ENCODE peak calls at places on chromosomes 5 and 9, in five cellular contexts. P, W, F, G and Q are unnamed samples.

GRCh38 chr9:132806723-132807421 is 71.2 kb downstream of the AK8 start:
- DNase-seq in W (no peak), G (no peak), P (no peak), F (no peak), Q (no peak)

GRCh38 chr5:139378101-139378825 is 4.8 kb downstream of the SLC23A1 start:
- DNase-seq in G (no peak), P (no peak), F (no peak), W (no peak), Q (no peak)

GRCh38 chr9:133347515-133347984 is 381 bp downstream of the MED22 start:
- DNase-seq in F (peak; percentile 22), W (peak; percentile 50), G (no peak), P (no peak), Q (no peak)

GRCh38 chr9:83138422-83139135 is 75.6 kb upstream of the RASEF start:
- DNase-seq in P (no peak), F (no peak), W (no peak), G (no peak), Q (no peak)

GRCh38 chr5:95843733-95844223 is 21.3 kb upstream of the GLRX start:
- DNase-seq in F (peak; percentile 59), P (no peak), W (peak; percentile 55), G (no peak), Q (no peak)

GRCh38 chr9:97563458-97564135 is 62.1 kb downstream of the TMOD1 start:
- DNase-seq in F (no peak), G (no peak), W (no peak), P (no peak), Q (no peak)

GRCh38 chr9:75995066-75995465 is 104.6 kb downstream of the PCSK5 start:
- DNase-seq in P (no peak), F (no peak), W (no peak), G (no peak), Q (no peak)

GRCh38 chr5:56649569-56649968 is 165.8 kb upstream of the MAP3K1 start:
- DNase-seq in F (no peak), P (peak; percentile 60), G (no peak), W (peak; percentile 14), Q (no peak)

GRCh38 chr9:76459691-76460635 is 981 bp downstream of the GCNT1 start:
- DNase-seq in G (no peak), F (no peak), P (no peak), W (peak; percentile 21), Q (peak; percentile 41)

GRCh38 chr9:70601000-70601929 is 186.8 kb upstream of the KLF9 start:
- DNase-seq in W (peak; percentile 98), G (peak; percentile 92), P (peak; percentile 97), F (peak; percentile 91), Q (peak; percentile 98)

GRCh38 chr5:176415240-176416122 is 858 bp downstream of the CLTB start:
- DNase-seq in P (no peak), G (peak; percentile 47), W (peak; percentile 64), F (no peak), Q (peak; percentile 37)

GRCh38 chr9:89994988-89995613 is 390.3 kb downstream of the GADD45G start:
- DNase-seq in P (no peak), F (peak; percentile 43), W (no peak), G (no peak), Q (peak; percentile 77)

GRCh38 chr5:111966290-111966689 is 209.3 kb upstream of the NREP start:
- DNase-seq in G (no peak), W (no peak), F (no peak), P (no peak), Q (no peak)

GRCh38 chr5:147690595-147690994 is 91.9 kb downstream of the JAKMIP2 start:
- DNase-seq in P (no peak), G (no peak), F (no peak), W (no peak), Q (no peak)

GRCh38 chr9:9942764-9943424 is 669.9 kb downstream of the PTPRD start:
- DNase-seq in G (peak; percentile 20), F (peak; percentile 45), P (no peak), W (peak; percentile 18), Q (peak; percentile 76)

GRCh38 chr9:120441446-120442279 is 138.3 kb downstream of the CDK5RAP2 start:
- DNase-seq in F (no peak), G (no peak), P (no peak), W (no peak), Q (no peak)

GRCh38 chr9:81687521-81688261 is 1.7 kb downstream of the TLE1 start:
- DNase-seq in W (peak; percentile 55), P (peak; percentile 67), F (peak; percentile 60), G (peak; percentile 30), Q (peak; percentile 66)

GRCh38 chr9:81686614-81687520 is 2.5 kb downstream of the TLE1 start:
- DNase-seq in G (peak; percentile 82), P (peak; percentile 88), F (peak; percentile 80), W (peak; percentile 78), Q (peak; percentile 93)

GRCh38 chr9:81683704-81684103 is 5.6 kb downstream of the TLE1 start:
- DNase-seq in P (no peak), W (no peak), F (no peak), G (no peak), Q (no peak)

GRCh38 chr9:81683214-81683613 is 6.1 kb downstream of the TLE1 start:
- DNase-seq in P (no peak), G (no peak), W (no peak), F (no peak), Q (no peak)

GRCh38 chr9:81685763-81686613 is 3.4 kb downstream of the TLE1 start:
- DNase-seq in W (no peak), P (no peak), F (no peak), G (no peak), Q (no peak)
- H3K4me3 ChIP-seq in W (peak overlapping the region; percentile 86), P (peak overlapping the region; percentile 68), F (peak overlapping the region; percentile 76), G (no peak overlapping the region), Q (peak overlapping the region; percentile 77)

GRCh38 chr9:98707158-98708102 is 1.3 kb downstream of the GABBR2 start:
- DNase-seq in F (no peak), P (peak; percentile 72), W (peak; percentile 18), G (no peak), Q (peak; percentile 80)
- H3K4me3 ChIP-seq in F (no peak overlapping the region), P (peak overlapping the region; percentile 58), W (peak overlapping the region; percentile 34), G (no peak overlapping the region), Q (no peak overlapping the region)

GRCh38 chr9:37935106-37935505 is 31.2 kb upstream of the SLC25A51 start:
- DNase-seq in G (no peak), P (peak; percentile 51), F (no peak), W (no peak), Q (no peak)
- H3K4me3 ChIP-seq in G (no peak overlapping the region), P (no peak overlapping the region), F (no peak overlapping the region), W (no peak overlapping the region), Q (no peak overlapping the region)

GRCh38 chr5:110705349-110705748 is 21.1 kb downstream of the TMEM232 start:
- DNase-seq in P (no peak), G (no peak), W (no peak), F (no peak), Q (no peak)
- H3K4me3 ChIP-seq in P (no peak overlapping the region), G (no peak overlapping the region), W (no peak overlapping the region), F (no peak overlapping the region), Q (no peak overlapping the region)

GRCh38 chr9:93171261-93171660 is 12.7 kb upstream of the WNK2 start:
- DNase-seq in F (no peak), P (peak; percentile 12), G (no peak), W (no peak), Q (no peak)

GRCh38 chr9:93170571-93170970 is 13.4 kb upstream of the WNK2 start:
- DNase-seq in P (peak; percentile 11), G (no peak), W (no peak), F (no peak), Q (no peak)

GRCh38 chr9:93172646-93173364 is 11.1 kb upstream of the WNK2 start:
- DNase-seq in W (no peak), P (no peak), G (no peak), F (no peak), Q (no peak)

GRCh38 chr9:93174976-93175375 is 9.0 kb upstream of the WNK2 start:
- DNase-seq in F (no peak), P (no peak), W (no peak), G (no peak), Q (no peak)

DNA sequence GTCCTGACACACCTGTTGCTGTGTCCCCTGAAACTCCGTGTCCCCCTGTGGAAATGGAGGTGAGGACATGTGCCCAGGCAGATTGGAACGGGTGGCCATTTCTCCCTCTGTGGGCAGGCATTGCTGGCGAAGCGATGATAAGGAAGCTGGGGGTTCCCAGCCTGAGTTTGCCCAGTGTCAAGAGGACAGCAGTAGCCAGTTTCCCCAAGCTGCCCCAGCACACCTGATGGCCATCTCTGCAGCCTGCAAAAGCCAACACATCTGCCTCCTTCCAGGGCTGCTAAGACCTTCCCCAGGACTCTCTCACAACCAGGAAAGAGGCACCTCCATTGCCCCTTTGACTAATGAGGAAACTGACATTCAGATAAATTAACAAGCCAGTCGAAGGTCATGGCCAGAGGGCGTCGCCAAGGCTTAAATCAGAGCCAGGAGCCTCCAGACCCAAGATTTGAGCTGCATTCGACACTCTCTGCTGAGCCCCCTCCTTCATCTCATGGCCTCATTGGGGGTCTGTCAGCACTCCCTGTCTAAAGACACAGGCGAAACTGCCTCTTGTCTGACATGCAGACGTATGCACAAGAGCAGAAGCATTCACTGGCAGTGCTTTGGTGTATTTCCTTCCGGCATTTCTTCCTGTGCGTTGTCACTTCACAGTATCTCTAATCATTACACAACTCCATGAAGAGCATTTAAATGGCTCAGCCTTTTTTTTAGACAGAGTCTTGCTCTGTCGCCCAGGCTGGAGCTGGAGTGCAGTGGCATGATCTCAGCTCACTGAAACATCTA is 10.4 kb upstream of the WNK2 start:
- DNase-seq in F (no peak), P (peak; percentile 28), G (no peak), W (no peak), Q (no peak)
- H3K4me3 ChIP-seq in F (no peak overlapping the region), P (no peak overlapping the region), G (no peak overlapping the region), W (no peak overlapping the region), Q (no peak overlapping the region)

GRCh38 chr5:88688981-88689661 is 193.9 kb downstream of the MEF2C start:
- DNase-seq in G (no peak), F (no peak), W (no peak), P (no peak), Q (no peak)
- H3K4me3 ChIP-seq in G (no peak overlapping the region), F (no peak overlapping the region), W (no peak overlapping the region), P (no peak overlapping the region), Q (no peak overlapping the region)

GRCh38 chr5:157651623-157652376 is 438 bp downstream of the SOX30 start:
- DNase-seq in W (peak; percentile 54), F (no peak), G (no peak), P (peak; percentile 87), Q (peak; percentile 88)
- H3K4me3 ChIP-seq in W (peak overlapping the region; percentile 60), F (peak overlapping the region; percentile 35), G (no peak overlapping the region), P (peak overlapping the region; percentile 52), Q (peak overlapping the region; percentile 82)